ENCODE peak calls at places on chromosomes 6 and 20, in seven cellular contexts. F, R, X, O, B, K and T are unnamed samples.

GRCh38 chr6:28569748-28570147 is 44.1 kb downstream of the GPX5 start:
- DNase-seq in F (no peak), R (no peak), X (no peak), O (no peak), B (no peak), K (no peak), T (no peak)

GRCh38 chr20:47258745-47259695 is 97.5 kb downstream of the ZMYND8 start:
- DNase-seq in F (no peak), R (peak; percentile 41), X (no peak), O (no peak), B (no peak), K (no peak), T (peak; percentile 17)

GRCh38 chr20:50297498-50298348 is 107.1 kb downstream of the CEBPB start:
- DNase-seq in F (no peak), R (no peak), X (no peak), O (no peak), B (no peak), K (no peak), T (no peak)

GRCh38 chr6:14196029-14196428 is 78.5 kb downstream of the CD83 start:
- DNase-seq in F (no peak), R (no peak), X (no peak), O (no peak), B (no peak), K (no peak), T (no peak)

GRCh38 chr6:80610821-80611220 is 504.4 kb downstream of the BCKDHB start:
- DNase-seq in F (no peak), R (no peak), X (no peak), O (no peak), B (no peak), K (no peak), T (no peak)

GRCh38 chr20:49575551-49576060 is 7.7 kb upstream of the PTGIS start:
- DNase-seq in F (peak; percentile 58), R (peak; percentile 45), X (peak; percentile 50), O (no peak), B (peak; percentile 96), K (peak; percentile 52), T (no peak)

GRCh38 chr20:34689486-34689885 is 12.6 kb upstream of the PIGU start:
- DNase-seq in F (no peak), R (no peak), X (no peak), O (no peak), B (no peak), K (no peak), T (no peak)

GRCh38 chr6:42155293-42155692 is 12.9 kb upstream of the C6orf132 start:
- DNase-seq in F (peak; percentile 35), R (no peak), X (no peak), O (no peak), B (no peak), K (no peak), T (no peak)

GRCh38 chr6:27312146-27312949 is at the start of gene POM121L2:
- DNase-seq in F (peak; percentile 94), R (no peak), X (no peak), O (peak; percentile 50), B (no peak), K (no peak), T (no peak)

GRCh38 chr6:75524322-75524972 is 30.8 kb upstream of the FILIP1 start:
- DNase-seq in F (no peak), R (no peak), X (no peak), O (no peak), B (peak; percentile 74), K (no peak), T (no peak)

GRCh38 chr20:63942250-63943006 is 13.8 kb downstream of the UCKL1 start:
- DNase-seq in F (peak; percentile 91), R (no peak), X (peak; percentile 40), O (peak; percentile 39), B (peak; percentile 65), K (peak; percentile 17), T (no peak)

GRCh38 chr6:102701019-102701418 is 1307.5 kb downstream of the GRIK2 start:
- DNase-seq in F (no peak), R (no peak), X (no peak), O (no peak), B (no peak), K (no peak), T (no peak)

GRCh38 chr6:44311304-44311703 is 1.8 kb downstream of the AARS2 start:
- DNase-seq in F (no peak), R (no peak), X (no peak), O (no peak), B (no peak), K (no peak), T (no peak)

GRCh38 chr20:6623989-6624388 is 143.5 kb upstream of the BMP2 start:
- DNase-seq in F (peak; percentile 79), R (no peak), X (no peak), O (no peak), B (no peak), K (no peak), T (no peak)

GRCh38 chr6:4220619-4221018 is 85.2 kb upstream of the ECI2 start:
- DNase-seq in F (no peak), R (no peak), X (no peak), O (no peak), B (no peak), K (no peak), T (no peak)

GRCh38 chr6:117740605-117741004 is 65.3 kb downstream of the NUS1 start:
- DNase-seq in F (peak; percentile 62), R (no peak), X (no peak), O (no peak), B (no peak), K (no peak), T (no peak)

GRCh38 chr6:3561745-3562144 is 104.9 kb upstream of the SLC22A23 start:
- DNase-seq in F (peak; percentile 70), R (no peak), X (no peak), O (no peak), B (no peak), K (no peak), T (no peak)

GRCh38 chr20:39152126-39152525 is 190.0 kb downstream of the DHX35 start:
- DNase-seq in F (no peak), R (no peak), X (no peak), O (no peak), B (no peak), K (no peak), T (no peak)

GRCh38 chr6:21053612-21054011 is 519.4 kb downstream of the CDKAL1 start:
- DNase-seq in F (no peak), R (no peak), X (no peak), O (no peak), B (no peak), K (no peak), T (no peak)

GRCh38 chr6:32610897-32611296 is 21.2 kb upstream of the HLA-DRB1 start:
- DNase-seq in F (no peak), R (no peak), X (no peak), O (no peak), B (no peak), K (no peak), T (no peak)

GRCh38 chr6:42010185-42010872 is 40.0 kb upstream of the TAF8 start:
- DNase-seq in F (peak; percentile 71), R (no peak), X (no peak), O (no peak), B (peak; percentile 97), K (no peak), T (no peak)

GRCh38 chr6:134245041-134245440 is 72.9 kb downstream of the SGK1 start:
- DNase-seq in F (no peak), R (no peak), X (no peak), O (no peak), B (no peak), K (peak; percentile 46), T (no peak)

GRCh38 chr6:6725120-6725833 is 136.8 kb downstream of the LY86 start:
- DNase-seq in F (peak; percentile 90), R (no peak), X (no peak), O (no peak), B (no peak), K (no peak), T (no peak)

DNA sequence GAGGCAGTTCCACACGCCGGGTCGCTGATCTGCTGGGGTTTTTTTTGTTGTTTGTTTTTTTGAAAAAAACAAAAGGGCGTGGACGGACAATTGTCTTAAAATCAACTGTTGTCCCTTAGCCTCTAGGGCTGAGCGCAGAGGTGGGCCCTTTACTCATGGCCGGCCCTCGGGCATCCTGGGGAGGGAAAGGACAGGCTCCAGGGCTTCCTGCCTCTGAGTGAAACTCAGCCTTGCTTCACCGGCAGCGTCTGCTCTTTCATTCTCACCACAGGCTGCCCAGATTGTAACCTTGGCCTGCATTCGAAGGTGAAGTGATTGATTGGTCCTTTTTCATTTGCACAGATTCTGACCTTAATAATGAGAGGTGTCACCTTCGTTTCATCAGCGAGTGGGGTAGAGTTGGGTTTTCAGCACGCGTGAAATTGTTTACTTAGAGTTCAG is 797 bp downstream of the SMIM13 start:
- DNase-seq in F (peak; percentile 85), R (peak; percentile 39), X (peak; percentile 28), O (no peak), B (peak; percentile 41), K (peak; percentile 22), T (no peak)
- H3K27ac ChIP-seq in F (no peak overlapping the region), R (peak overlapping the region; percentile 99), X (peak overlapping the region; percentile 100), O (peak overlapping the region; percentile 93), B (peak overlapping the region; percentile 97), K (no peak overlapping the region), T (peak overlapping the region; percentile 73)

GRCh38 chr6:131627724-131628682 is at the start of gene MED23:
- DNase-seq in F (peak; percentile 99), R (peak; percentile 91), X (peak; percentile 90), O (peak; percentile 88), B (peak; percentile 92), K (peak; percentile 87), T (peak; percentile 91)
- H3K27ac ChIP-seq in F (peak within 1 kb of the TSS; percentile 9), R (peak within 1 kb of the TSS; percentile 80), X (peak within 1 kb of the TSS; percentile 81), O (peak within 1 kb of the TSS; percentile 70), B (peak within 1 kb of the TSS; percentile 42), K (no peak within 1 kb of the TSS), T (peak within 1 kb of the TSS; percentile 72)

GRCh38 chr20:51429144-51429482 is 113.4 kb downstream of the NFATC2 start:
- DNase-seq in F (no peak), R (no peak), X (no peak), O (no peak), B (no peak), K (no peak), T (no peak)
- H3K27ac ChIP-seq in F (no peak overlapping the region), R (peak overlapping the region; percentile 59), X (no peak overlapping the region), O (no peak overlapping the region), B (no peak overlapping the region), K (no peak overlapping the region), T (no peak overlapping the region)

GRCh38 chr6:17790486-17790885 is 83.8 kb upstream of the NUP153 start:
- DNase-seq in F (no peak), R (no peak), X (no peak), O (no peak), B (peak; percentile 51), K (no peak), T (no peak)

GRCh38 chr6:17780071-17780470 is 73.3 kb upstream of the NUP153 start:
- DNase-seq in F (no peak), R (no peak), X (no peak), O (no peak), B (peak; percentile 10), K (no peak), T (no peak)

DNA sequence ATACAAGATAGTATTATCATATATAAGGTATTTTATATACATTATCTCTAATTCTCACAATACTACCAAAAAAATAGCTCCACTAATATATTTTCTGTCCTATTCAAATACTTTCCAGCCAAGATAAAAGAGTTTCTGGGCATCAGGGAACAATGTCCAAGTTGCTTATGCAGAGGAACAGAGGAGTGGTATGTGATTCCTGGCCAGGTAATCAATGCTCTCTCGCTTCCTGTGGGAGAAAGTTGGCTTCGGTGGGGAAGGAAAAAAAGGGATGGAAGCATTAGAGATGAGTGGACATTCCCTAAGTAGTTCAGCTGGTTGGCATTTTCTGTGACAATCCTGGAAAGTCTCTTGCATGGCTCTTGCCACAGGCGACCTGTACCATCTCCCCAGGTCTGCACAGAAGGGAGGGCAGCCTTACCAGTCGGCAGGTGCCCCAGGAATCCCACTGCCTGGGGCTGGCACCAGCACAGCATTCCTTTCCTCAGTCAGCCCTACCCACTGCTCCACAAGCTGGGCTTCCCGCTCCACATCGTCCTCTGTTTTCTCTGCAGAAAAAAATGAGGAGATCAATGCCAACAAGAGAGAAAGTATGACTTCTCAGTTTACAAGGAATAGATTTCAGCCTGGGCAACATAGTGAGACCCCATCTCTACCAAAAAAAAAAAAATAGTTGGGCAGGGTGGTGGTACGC is 78.5 kb upstream of the NUP153 start:
- DNase-seq in F (no peak), R (no peak), X (no peak), O (no peak), B (no peak), K (no peak), T (no peak)
- H3K27ac ChIP-seq in F (no peak overlapping the region), R (no peak overlapping the region), X (no peak overlapping the region), O (no peak overlapping the region), B (no peak overlapping the region), K (no peak overlapping the region), T (no peak overlapping the region)